ENCODE peak calls at places on chromosomes 4 and X, in eight cellular contexts. Z is heart right ventricle, K is HCT116, P is tibial nerve, O is A549, J is H7, X is fibroblast of the aortic adventitia, A is fibroblast of lung. I is an unnamed sample.

GRCh38 chr4:151961456-151961855 is 200.6 kb upstream of the GATB start:
- DNase-seq in Z (no peak), K (no peak), P (no peak), O (no peak), J (no peak), X (no peak), A (no peak), I (no peak)

GRCh38 chrX:53089224-53089842 is 4.6 kb upstream of the KANTR start:
- DNase-seq in Z (no peak), K (peak; percentile 34), P (peak; percentile 58), O (peak; percentile 64), J (peak; percentile 72), X (peak; percentile 79), A (peak; percentile 58), I (peak; percentile 74)

GRCh38 chr4:144376905-144377304 is 236.4 kb upstream of the GYPA start:
- DNase-seq in Z (no peak), K (no peak), P (no peak), O (no peak), J (no peak), X (no peak), A (no peak), I (no peak)

GRCh38 chrX:274904-275475 is 6.2 kb upstream of the PLCXD1 start:
- DNase-seq in Z (peak; percentile 54), K (no peak), P (no peak), O (no peak), J (peak; percentile 88), X (no peak), A (no peak), I (no peak)

GRCh38 chr4:17058506-17058905 is 160.1 kb upstream of the LDB2 start:
- DNase-seq in Z (peak; percentile 20), K (no peak), P (peak; percentile 26), O (no peak), J (no peak), X (peak; percentile 70), A (peak; percentile 44), I (no peak)

GRCh38 chrX:37746268-37746931 is 33.5 kb upstream of the CYBB start:
- DNase-seq in Z (no peak), K (no peak), P (no peak), O (no peak), J (no peak), X (no peak), A (peak; percentile 28), I (peak; percentile 19)

GRCh38 chrX:109856974-109857373 is 123.9 kb upstream of the ACSL4 start:
- DNase-seq in Z (no peak), K (no peak), P (peak; percentile 15), O (peak; percentile 18), J (peak; percentile 22), X (peak; percentile 62), A (peak; percentile 14), I (no peak)

GRCh38 chrX:49019599-49020249 is 17.7 kb upstream of the GRIPAP1 start:
- DNase-seq in Z (no peak), K (no peak), P (no peak), O (no peak), J (no peak), X (no peak), A (no peak), I (no peak)

GRCh38 chr4:15657366-15657765 is 2.2 kb upstream of the FBXL5 start:
- DNase-seq in Z (no peak), K (no peak), P (no peak), O (no peak), J (no peak), X (peak; percentile 52), A (peak; percentile 39), I (no peak)

GRCh38 chr4:84578540-84579409 is 4.2 kb upstream of the CDS1 start:
- DNase-seq in Z (no peak), K (peak; percentile 51), P (peak; percentile 17), O (peak; percentile 31), J (no peak), X (peak; percentile 74), A (peak; percentile 53), I (peak; percentile 68)

GRCh38 chr4:169492436-169493163 is 119.8 kb downstream of the NEK1 start:
- DNase-seq in Z (no peak), K (peak; percentile 35), P (no peak), O (peak; percentile 32), J (peak; percentile 48), X (peak; percentile 66), A (peak; percentile 17), I (peak; percentile 15)

GRCh38 chr4:89267392-89267791 is 40.2 kb downstream of the GPRIN3 start:
- DNase-seq in Z (no peak), K (no peak), P (no peak), O (no peak), J (no peak), X (no peak), A (no peak), I (no peak)

GRCh38 chrX:101803451-101803850 is 128.4 kb downstream of the ZMAT1 start:
- DNase-seq in Z (no peak), K (no peak), P (peak; percentile 18), O (peak; percentile 3), J (no peak), X (peak; percentile 21), A (peak; percentile 4), I (peak; percentile 2)

GRCh38 chrX:130575831-130576404 is 174.1 kb downstream of the RBMX2 start:
- DNase-seq in Z (peak; percentile 21), K (peak; percentile 6), P (peak; percentile 11), O (peak; percentile 51), J (peak; percentile 56), X (peak; percentile 57), A (peak; percentile 27), I (peak; percentile 42)

GRCh38 chr4:675036-675804 is 878 bp downstream of the MYL5 start:
- DNase-seq in Z (no peak), K (no peak), P (no peak), O (no peak), J (no peak), X (peak; percentile 13), A (no peak), I (peak; percentile 10)

GRCh38 chr4:22471999-22472434 is 43.8 kb downstream of the ADGRA3 start:
- DNase-seq in Z (no peak), K (no peak), P (no peak), O (no peak), J (no peak), X (no peak), A (peak; percentile 49), I (no peak)

GRCh38 chrX:68931345-68931744 is 102.5 kb downstream of the EFNB1 start:
- DNase-seq in Z (no peak), K (no peak), P (no peak), O (no peak), J (no peak), X (no peak), A (no peak), I (no peak)

DNA sequence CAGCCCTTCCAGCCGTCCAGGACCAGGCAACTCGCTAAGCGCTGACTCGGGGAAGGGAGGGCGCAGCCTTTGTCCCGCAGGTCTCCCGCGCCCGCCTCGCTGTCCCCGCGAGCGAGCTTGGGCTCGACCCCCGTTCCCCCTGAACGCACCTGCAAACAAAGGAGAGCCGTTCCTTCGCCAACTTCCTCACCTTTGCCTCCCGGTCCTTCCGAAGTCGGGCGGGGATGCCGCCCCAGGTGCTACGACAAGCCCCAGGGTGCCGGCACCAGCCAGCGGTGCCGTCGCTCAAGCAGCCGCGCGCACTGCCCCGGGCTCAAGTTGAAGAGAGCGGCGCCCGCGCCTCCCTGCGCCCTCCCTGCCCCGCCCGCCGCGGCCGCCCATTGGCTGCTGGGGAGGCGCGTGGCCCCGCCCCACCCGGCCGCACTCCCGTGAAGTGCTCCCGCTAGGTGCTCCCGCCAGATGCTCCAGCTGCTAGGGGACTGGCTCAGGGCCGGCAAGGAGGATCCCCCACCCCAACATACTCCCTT is 107.1 kb downstream of the NSUN7 start:
- DNase-seq in Z (peak; percentile 71), K (no peak), P (peak; percentile 16), O (peak; percentile 54), J (peak; percentile 98), X (peak; percentile 36), A (peak; percentile 69), I (peak; percentile 82)
- H3K4me3 ChIP-seq in Z (peak overlapping the region; percentile 42), K (no peak overlapping the region), P (peak overlapping the region; percentile 48), O (peak overlapping the region; percentile 42), J (peak overlapping the region; percentile 89), X (peak overlapping the region; percentile 59), A (peak overlapping the region; percentile 47), I (peak overlapping the region; percentile 63)

GRCh38 chrX:119695535-119696050 is 2.6 kb upstream of the SEPTIN6 start:
- DNase-seq in Z (no peak), K (no peak), P (no peak), O (no peak), J (no peak), X (no peak), A (no peak), I (no peak)

GRCh38 chrX:119692241-119693031 is 532 bp downstream of the SEPTIN6 start:
- DNase-seq in Z (peak; percentile 24), K (no peak), P (no peak), O (peak; percentile 37), J (peak; percentile 72), X (peak; percentile 53), A (peak; percentile 27), I (peak; percentile 28)

GRCh38 chrX:119694601-119695534 is 1.9 kb upstream of the SEPTIN6 start:
- DNase-seq in Z (no peak), K (no peak), P (no peak), O (peak; percentile 42), J (peak; percentile 52), X (no peak), A (no peak), I (peak; percentile 20)

GRCh38 chrX:119693032-119693995 is at the start of gene SEPTIN6:
- DNase-seq in Z (peak; percentile 66), K (peak; percentile 51), P (peak; percentile 42), O (peak; percentile 75), J (peak; percentile 88), X (peak; percentile 43), A (peak; percentile 72), I (peak; percentile 52)

GRCh38 chrX:119693996-119694451 is 1.1 kb upstream of the SEPTIN6 start:
- DNase-seq in Z (no peak), K (no peak), P (no peak), O (no peak), J (peak; percentile 72), X (no peak), A (no peak), I (no peak)
- H3K4me3 ChIP-seq in Z (peak overlapping the region; percentile 73), K (no peak overlapping the region), P (peak overlapping the region; percentile 76), O (no peak overlapping the region), J (peak overlapping the region; percentile 61), X (no peak overlapping the region), A (no peak overlapping the region), I (peak overlapping the region; percentile 81)

GRCh38 chr4:115234405-115235093 is 121.1 kb upstream of the NDST4 start:
- DNase-seq in Z (no peak), K (peak; percentile 22), P (peak; percentile 9), O (peak; percentile 18), J (no peak), X (no peak), A (no peak), I (peak; percentile 19)
- H3K4me3 ChIP-seq in Z (no peak overlapping the region), K (no peak overlapping the region), P (no peak overlapping the region), O (no peak overlapping the region), J (no peak overlapping the region), X (no peak overlapping the region), A (no peak overlapping the region), I (no peak overlapping the region)

DNA sequence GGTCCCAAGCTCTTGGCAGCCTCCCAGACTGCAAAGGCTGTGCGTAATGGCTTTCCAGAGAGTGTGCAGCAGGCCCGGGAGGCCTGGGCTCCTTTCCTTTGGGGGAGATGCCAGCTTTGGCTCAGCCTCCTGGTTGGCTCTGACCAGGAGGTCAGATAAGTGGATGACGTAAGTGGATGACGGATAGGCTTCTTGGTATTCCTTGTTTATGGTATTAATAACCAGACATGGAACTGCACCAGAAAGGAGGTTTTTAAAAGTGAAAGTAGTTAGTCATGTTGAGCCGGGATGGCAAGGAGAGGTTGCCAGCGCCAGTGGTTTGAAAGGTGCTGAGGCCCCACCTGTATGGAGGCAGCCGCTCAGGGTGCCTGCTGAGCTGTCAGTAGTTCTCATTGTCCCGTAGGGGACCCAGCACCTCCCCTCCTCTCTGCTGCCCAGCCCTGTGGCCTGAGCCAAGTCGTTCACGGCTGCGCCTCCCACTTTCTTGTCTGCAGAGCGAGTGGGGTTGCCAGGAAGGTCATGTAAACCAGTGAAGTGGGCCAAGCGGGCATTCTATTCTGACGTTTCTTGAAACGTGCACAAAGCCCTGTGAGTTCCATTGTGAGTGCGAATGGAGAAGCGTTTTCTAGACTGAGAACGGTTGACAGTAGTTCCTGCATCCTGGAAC is 28.7 kb upstream of the STOX2 start:
- DNase-seq in Z (peak; percentile 88), K (no peak), P (no peak), O (peak; percentile 62), J (no peak), X (peak; percentile 93), A (peak; percentile 90), I (no peak)
- H3K4me3 ChIP-seq in Z (peak overlapping the region; percentile 51), K (no peak overlapping the region), P (peak overlapping the region; percentile 40), O (peak overlapping the region; percentile 18), J (no peak overlapping the region), X (peak overlapping the region; percentile 63), A (peak overlapping the region; percentile 58), I (no peak overlapping the region)